ENCODE peak calls at places on chromosomes 3 and 15, in seven cellular contexts. J, M, H, C, F, K and I are unnamed samples.

GRCh38 chr15:97522362-97522761 is 438.1 kb upstream of the ARRDC4 start:
- DNase-seq in J (peak; percentile 33), M (no peak), H (no peak), C (no peak), F (no peak), K (peak; percentile 51), I (no peak)

GRCh38 chr3:76063019-76063418 is 277.7 kb upstream of the ZNF717 start:
- DNase-seq in J (peak; percentile 20), M (no peak), H (no peak), C (peak; percentile 69), F (no peak), K (no peak), I (peak; percentile 86)

GRCh38 chr3:17951241-17951640 is 208.8 kb upstream of the TBC1D5 start:
- DNase-seq in J (no peak), M (no peak), H (no peak), C (no peak), F (no peak), K (no peak), I (no peak)

GRCh38 chr3:46662771-46663551 is 30.5 kb downstream of the ALS2CL start:
- DNase-seq in J (peak; percentile 33), M (no peak), H (no peak), C (peak; percentile 15), F (peak; percentile 45), K (peak; percentile 24), I (no peak)

GRCh38 chr15:48579945-48580671 is 65.4 kb downstream of the FBN1 start:
- DNase-seq in J (peak; percentile 81), M (no peak), H (no peak), C (no peak), F (no peak), K (no peak), I (no peak)

GRCh38 chr15:70512772-70513362 is 250.5 kb downstream of the UACA start:
- DNase-seq in J (peak; percentile 68), M (no peak), H (peak; percentile 76), C (peak; percentile 60), F (peak; percentile 38), K (no peak), I (no peak)

GRCh38 chr3:124861041-124861440 is 26.1 kb downstream of the ITGB5 start:
- DNase-seq in J (peak; percentile 37), M (no peak), H (no peak), C (no peak), F (no peak), K (no peak), I (no peak)

GRCh38 chr3:49707113-49707480 is 12.4 kb downstream of the AMIGO3 start:
- DNase-seq in J (no peak), M (no peak), H (no peak), C (no peak), F (no peak), K (no peak), I (no peak)

GRCh38 chr15:68798695-68799094 is 22.0 kb downstream of the ANP32A start:
- DNase-seq in J (no peak), M (no peak), H (no peak), C (no peak), F (no peak), K (no peak), I (no peak)

GRCh38 chr3:14519406-14519805 is 20.7 kb downstream of the GRIP2 start:
- DNase-seq in J (no peak), M (no peak), H (no peak), C (no peak), F (no peak), K (no peak), I (no peak)

GRCh38 chr3:51777985-51778384 is 1.1 kb downstream of the IQCF6 start:
- DNase-seq in J (no peak), M (no peak), H (no peak), C (no peak), F (peak; percentile 58), K (peak; percentile 65), I (no peak)

GRCh38 chr3:47370887-47371697 is 9.7 kb upstream of the PTPN23 start:
- DNase-seq in J (no peak), M (no peak), H (peak; percentile 61), C (no peak), F (no peak), K (no peak), I (no peak)

GRCh38 chr3:52402101-52402521 is 42.8 kb downstream of the SEMA3G start:
- DNase-seq in J (no peak), M (no peak), H (no peak), C (no peak), F (no peak), K (no peak), I (no peak)

GRCh38 chr3:185715091-185715490 is 109.8 kb downstream of the IGF2BP2 start:
- DNase-seq in J (peak; percentile 79), M (no peak), H (peak; percentile 70), C (no peak), F (no peak), K (no peak), I (no peak)

GRCh38 chr3:185712337-185712736 is 112.5 kb downstream of the IGF2BP2 start:
- DNase-seq in J (no peak), M (no peak), H (no peak), C (no peak), F (no peak), K (no peak), I (no peak)

GRCh38 chr3:185713015-185713414 is 111.8 kb downstream of the IGF2BP2 start:
- DNase-seq in J (no peak), M (no peak), H (no peak), C (no peak), F (no peak), K (no peak), I (no peak)

GRCh38 chr3:185716436-185717090 is 108.3 kb downstream of the IGF2BP2 start:
- DNase-seq in J (no peak), M (no peak), H (no peak), C (no peak), F (no peak), K (no peak), I (no peak)

DNA sequence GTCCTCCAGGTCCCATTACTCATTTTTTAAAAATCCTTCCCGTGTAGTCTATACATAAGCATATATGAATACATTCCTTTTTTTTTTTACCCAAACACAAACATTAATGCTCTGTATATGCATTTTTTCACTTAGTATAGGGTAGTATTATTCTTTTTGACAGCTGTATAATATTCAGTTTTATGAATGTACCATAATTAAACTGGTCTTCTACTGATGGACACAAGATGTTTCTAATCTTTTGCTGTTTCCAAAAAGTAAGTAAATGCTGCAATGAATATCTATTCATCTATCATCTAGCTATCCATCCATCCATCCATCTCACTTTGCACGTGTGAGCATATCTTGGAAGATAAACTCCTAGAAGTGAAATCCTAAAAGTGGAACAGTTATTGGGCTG is 110.8 kb downstream of the IGF2BP2 start:
- DNase-seq in J (no peak), M (no peak), H (no peak), C (no peak), F (no peak), K (no peak), I (no peak)
- TF ChIP-seq CTCF in J (no peak), M (no peak), H (no peak), C (no peak), F (no peak), K (no peak), I (no peak)

GRCh38 chr15:79094611-79095021 is 4.0 kb upstream of the RASGRF1 start:
- DNase-seq in J (no peak), M (no peak), H (no peak), C (no peak), F (no peak), K (no peak), I (no peak)

GRCh38 chr15:79090487-79091203 is at the start of gene RASGRF1:
- DNase-seq in J (no peak), M (peak; percentile 22), H (peak; percentile 74), C (no peak), F (no peak), K (no peak), I (no peak)

GRCh38 chr15:79091204-79091867 is 756 bp upstream of the RASGRF1 start:
- DNase-seq in J (peak; percentile 8), M (peak; percentile 53), H (peak; percentile 75), C (no peak), F (no peak), K (no peak), I (no peak)

GRCh38 chr15:79093352-79093935 is 2.9 kb upstream of the RASGRF1 start:
- DNase-seq in J (no peak), M (no peak), H (no peak), C (no peak), F (no peak), K (no peak), I (no peak)

DNA sequence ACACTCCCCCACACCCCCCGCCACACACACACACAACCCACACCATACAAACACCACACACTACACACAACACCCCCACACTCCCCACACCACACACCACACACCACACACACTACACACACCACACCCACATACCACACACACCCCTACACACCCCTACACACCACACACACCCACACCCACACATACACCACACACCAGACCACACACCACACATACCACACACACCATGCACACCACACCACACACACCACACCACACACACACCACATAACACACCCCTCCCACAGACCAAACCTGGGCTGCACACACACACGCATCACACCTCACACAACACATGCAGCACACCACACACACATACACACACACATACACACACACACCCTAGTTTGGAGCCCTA is 1.8 kb upstream of the RASGRF1 start:
- DNase-seq in J (no peak), M (no peak), H (no peak), C (no peak), F (no peak), K (no peak), I (no peak)
- H3K4me3 ChIP-seq in J (no peak overlapping the region), M (no peak overlapping the region), H (no peak overlapping the region), C (no peak overlapping the region), F (no peak overlapping the region), K (no peak overlapping the region), I (no peak overlapping the region)

GRCh38 chr3:33145221-33145900 is 31.5 kb downstream of the CRTAP start:
- DNase-seq in J (no peak), M (no peak), H (no peak), C (peak; percentile 35), F (no peak), K (no peak), I (no peak)
- TF ChIP-seq CTCF in J (no peak), M (no peak), H (no peak), C (no peak), F (no peak), K (no peak), I (no peak)

GRCh38 chr3:194333212-194333980 is 17.7 kb downstream of the CPN2 start:
- DNase-seq in J (peak; percentile 89), M (peak; percentile 83), H (peak; percentile 90), C (peak; percentile 75), F (peak; percentile 86), K (peak; percentile 84), I (peak; percentile 57)

GRCh38 chr3:194332858-194333211 is 18.3 kb downstream of the CPN2 start:
- DNase-seq in J (no peak), M (no peak), H (no peak), C (no peak), F (no peak), K (no peak), I (no peak)

GRCh38 chr3:194330579-194330978 is 20.5 kb downstream of the CPN2 start:
- DNase-seq in J (peak; percentile 78), M (no peak), H (no peak), C (no peak), F (peak; percentile 66), K (peak; percentile 50), I (no peak)

GRCh38 chr3:194336601-194337355 is 14.3 kb downstream of the CPN2 start:
- DNase-seq in J (no peak), M (no peak), H (no peak), C (no peak), F (no peak), K (no peak), I (no peak)

DNA sequence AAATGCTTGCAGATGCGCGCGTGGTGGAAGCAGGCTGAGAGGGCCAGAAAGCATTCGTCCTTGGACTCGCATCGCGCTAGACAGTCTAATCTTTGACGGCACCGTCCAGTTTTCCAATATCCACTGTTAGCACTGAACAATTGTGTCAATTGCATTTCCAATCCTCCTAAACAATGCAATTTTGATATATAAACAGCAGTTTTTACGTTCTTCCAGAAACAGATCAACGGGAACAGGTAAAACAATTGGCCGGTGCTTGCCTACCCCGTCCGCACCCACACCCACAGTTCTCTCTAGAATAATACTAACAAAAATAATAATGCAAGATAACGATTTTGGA is 17.2 kb downstream of the CPN2 start:
- DNase-seq in J (no peak), M (no peak), H (no peak), C (no peak), F (no peak), K (no peak), I (no peak)
- H3K4me3 ChIP-seq in J (no peak overlapping the region), M (no peak overlapping the region), H (peak overlapping the region; percentile 48), C (no peak overlapping the region), F (no peak overlapping the region), K (peak overlapping the region; percentile 48), I (no peak overlapping the region)